ENCODE peak calls at places on chromosomes 3 and 15, in seven cellular contexts. J, I, P, H, G, Z and V are unnamed samples.

GRCh38 chr3:143658869-143659268 is 189.4 kb downstream of the SLC9A9 start:
- DNase-seq in G (no peak), J (no peak), H (no peak), Z (no peak), I (no peak), P (no peak), V (no peak)

GRCh38 chr3:186644683-186645082 is 4.5 kb downstream of the FETUB start:
- DNase-seq in I (no peak), Z (no peak), J (no peak), G (no peak), P (peak; percentile 33), H (no peak), V (peak; percentile 80)

GRCh38 chr3:127690823-127691452 is 18.2 kb downstream of the ABTB1 start:
- DNase-seq in H (peak; percentile 73), J (peak; percentile 46), P (peak; percentile 62), Z (no peak), I (peak; percentile 43), G (peak; percentile 59), V (no peak)

GRCh38 chr15:39287322-39288195 is 293.3 kb upstream of the THBS1 start:
- DNase-seq in J (no peak), I (no peak), P (no peak), G (no peak), Z (no peak), H (no peak), V (no peak)

GRCh38 chr3:69972672-69973071 is 26.9 kb upstream of the SAMMSON start:
- DNase-seq in G (no peak), H (no peak), Z (no peak), J (no peak), P (no peak), I (no peak), V (no peak)

GRCh38 chr3:58563386-58564035 is 13.7 kb downstream of the FAM107A start:
- DNase-seq in I (no peak), G (peak; percentile 53), H (no peak), J (no peak), Z (no peak), P (no peak), V (peak; percentile 23)

GRCh38 chr15:64618138-64618537 is 157.3 kb downstream of the RBPMS2 start:
- DNase-seq in Z (no peak), G (no peak), I (no peak), H (no peak), P (no peak), J (no peak), V (no peak)

GRCh38 chr3:27483117-27484001 is 825 bp downstream of the SLC4A7 start:
- DNase-seq in P (peak; percentile 63), G (peak; percentile 35), Z (peak; percentile 32), H (peak; percentile 60), J (peak; percentile 29), I (no peak), V (no peak)

GRCh38 chr3:130700541-130700940 is 46.1 kb downstream of the PIK3R4 start:
- DNase-seq in H (no peak), J (no peak), Z (no peak), P (no peak), I (no peak), G (no peak), V (no peak)

GRCh38 chr3:8746780-8747345 is 13.3 kb downstream of the CAV3 start:
- DNase-seq in H (no peak), Z (no peak), J (no peak), I (no peak), G (no peak), P (no peak), V (no peak)

GRCh38 chr3:194007598-194008337 is 128.2 kb upstream of the HES1 start:
- DNase-seq in I (no peak), P (no peak), G (no peak), H (no peak), J (peak; percentile 41), Z (no peak), V (no peak)

GRCh38 chr3:4983739-4984510 is 4.7 kb downstream of the BHLHE40 start:
- DNase-seq in Z (peak; percentile 95), H (no peak), P (no peak), G (no peak), I (peak; percentile 73), J (peak; percentile 83), V (no peak)

GRCh38 chr3:9955067-9955502 is 2.9 kb upstream of the PRRT3 start:
- DNase-seq in Z (no peak), J (peak; percentile 70), G (peak; percentile 65), H (no peak), P (peak; percentile 65), I (no peak), V (no peak)

DNA sequence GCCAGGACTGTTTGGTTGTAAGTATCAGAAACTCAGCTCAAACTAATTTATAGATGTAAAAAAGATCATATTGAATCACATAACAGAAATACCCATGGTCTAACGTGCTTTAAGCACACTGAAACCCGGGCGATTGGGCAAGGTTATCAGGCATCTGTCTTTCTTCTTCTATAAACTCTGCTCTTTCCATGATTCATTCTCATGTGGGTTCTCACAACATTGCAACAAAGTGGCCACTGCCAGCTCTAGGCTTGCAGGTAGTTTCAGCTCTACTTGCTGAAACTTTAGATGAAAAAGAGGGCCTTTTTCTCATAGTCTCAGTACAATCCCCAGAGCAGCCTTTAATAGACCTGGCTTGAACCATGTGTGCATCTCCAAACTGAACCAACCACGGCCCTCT is 456.1 kb downstream of the MFSD1 start:
- DNase-seq in J (no peak), G (no peak), I (no peak), Z (no peak), H (no peak), P (no peak), V (no peak)
- TF ChIP-seq JUND in J (no peak), G (no peak), I (no peak), Z (no peak), H (no peak), P (no peak), V (no peak)

GRCh38 chr3:169822983-169823382 is 10.3 kb upstream of the LRRC34 start:
- DNase-seq in I (no peak), P (no peak), J (no peak), H (no peak), G (no peak), Z (no peak), V (no peak)
- TF ChIP-seq JUND in I (no peak), P (no peak), J (no peak), H (no peak), G (no peak), Z (no peak), V (no peak)

GRCh38 chr15:101170568-101171350 is 81.1 kb downstream of the CHSY1 start:
- DNase-seq in G (no peak), P (no peak), H (no peak), I (no peak), J (no peak), Z (no peak), V (no peak)

GRCh38 chr15:101168898-101169297 is 83.0 kb downstream of the CHSY1 start:
- DNase-seq in Z (no peak), H (no peak), I (no peak), G (no peak), P (no peak), J (no peak), V (no peak)

GRCh38 chr15:101168463-101168824 is 83.4 kb downstream of the CHSY1 start:
- DNase-seq in P (no peak), J (no peak), Z (no peak), G (no peak), I (no peak), H (no peak), V (no peak)

GRCh38 chr15:101167791-101168462 is 83.9 kb downstream of the CHSY1 start:
- DNase-seq in G (peak; percentile 57), I (peak; percentile 31), Z (no peak), P (no peak), J (peak; percentile 97), H (no peak), V (peak; percentile 28)

DNA sequence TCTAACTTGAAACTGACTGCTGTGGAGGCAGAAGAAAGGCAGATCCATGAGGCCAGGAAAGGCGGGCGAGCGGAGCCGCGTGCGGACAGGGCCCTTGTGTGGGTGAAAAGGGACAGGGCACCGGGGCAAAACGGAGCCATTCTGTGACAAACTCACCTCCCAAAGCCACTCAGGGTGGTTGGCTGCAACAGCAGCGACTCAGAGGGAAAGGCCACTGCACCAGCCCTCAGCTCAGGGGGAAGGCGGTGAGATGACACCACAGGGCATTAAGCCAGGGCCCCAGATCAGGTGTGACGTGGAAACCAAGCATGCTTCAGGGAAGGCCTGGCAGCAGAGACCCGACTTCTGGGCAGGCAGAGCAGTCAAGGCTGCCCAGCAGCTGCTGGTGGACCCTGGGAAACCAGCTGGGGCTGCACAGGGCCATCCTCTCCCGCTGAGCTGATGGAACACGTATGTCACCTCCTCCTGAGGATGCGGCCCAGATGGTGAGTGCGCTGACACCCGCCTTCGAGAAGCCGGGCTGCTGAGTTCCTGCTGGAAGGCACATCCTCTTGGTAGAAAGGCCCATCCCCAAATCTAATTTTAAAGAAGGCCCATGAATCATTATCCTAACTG is 82.3 kb downstream of the CHSY1 start:
- DNase-seq in J (no peak), Z (no peak), H (no peak), I (no peak), G (no peak), P (no peak), V (no peak)
- TF ChIP-seq JUND in J (no peak), Z (no peak), H (no peak), I (no peak), G (no peak), P (no peak), V (no peak)

GRCh38 chr3:123287962-123288302 is 86.2 kb downstream of the SEC22A start:
- DNase-seq in H (no peak), G (no peak), Z (no peak), P (no peak), J (no peak), I (no peak), V (no peak)
- TF ChIP-seq JUND in H (no peak), G (no peak), Z (no peak), P (no peak), J (no peak), I (no peak), V (no peak)

GRCh38 chr15:88465633-88466219 is 1.5 kb downstream of the MRPL46 start:
- DNase-seq in I (no peak), H (no peak), Z (no peak), P (no peak), G (peak; percentile 93), J (peak; percentile 73), V (no peak)
- TF ChIP-seq JUND in I (no peak), H (no peak), Z (no peak), P (no peak), G (peak; percentile 98), J (peak; percentile 85), V (no peak)

DNA sequence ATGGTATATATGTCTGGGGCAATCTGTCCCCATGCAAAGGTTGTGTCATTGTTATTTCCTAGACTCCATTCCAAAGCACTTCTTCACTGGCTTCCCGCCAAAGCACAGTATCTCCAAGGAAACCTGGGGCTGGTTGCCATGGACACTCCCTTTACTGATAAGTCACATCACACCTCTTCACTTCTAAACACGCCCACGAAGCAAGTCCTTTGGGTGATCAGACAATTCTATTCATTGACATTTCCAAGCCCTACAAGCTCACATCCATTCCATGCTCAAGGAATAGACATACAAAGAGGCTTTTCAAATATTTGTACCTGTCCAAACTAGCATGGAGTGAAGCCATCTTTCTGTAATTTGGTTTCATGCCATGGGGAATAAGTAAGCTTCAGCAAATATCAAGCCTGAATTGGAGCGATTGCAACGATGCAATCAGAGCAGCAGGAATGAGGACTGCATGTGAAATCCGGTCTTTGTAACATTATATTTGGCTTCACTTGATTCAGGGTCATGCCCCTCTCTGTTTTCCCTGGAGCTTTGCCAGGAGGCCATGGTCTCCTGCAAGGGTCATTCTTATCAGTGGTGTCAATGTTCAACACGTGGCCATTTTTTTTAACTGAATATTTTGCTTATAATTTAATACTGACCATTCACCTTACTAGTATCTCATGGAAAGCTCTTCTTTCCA is 201.6 kb upstream of the TMC3 start:
- DNase-seq in J (peak; percentile 46), Z (no peak), P (no peak), G (no peak), I (no peak), H (no peak), V (no peak)
- TF ChIP-seq JUND in J (no peak), Z (no peak), P (no peak), G (no peak), I (no peak), H (no peak), V (no peak)

GRCh38 chr3:139472380-139473010 is 3.8 kb downstream of the RBP2 start:
- DNase-seq in Z (no peak), G (no peak), P (no peak), J (no peak), I (no peak), H (no peak), V (no peak)
- TF ChIP-seq JUND in Z (no peak), G (no peak), P (no peak), J (no peak), I (no peak), H (no peak), V (no peak)